ENCODE peak calls at places on chromosomes 11 and 22, in five cellular contexts. B is progenitor cell of endocrine pancreas, O is pancreas, W is B cell, G is K562. V is an unnamed sample.

GRCh38 chr11:82080160-82080559 is 653.5 kb downstream of the FAM181B start:
- DNase-seq in W (no peak), O (no peak), G (no peak), B (no peak), V (no peak)

GRCh38 chr11:100923555-100923954 is 206.1 kb downstream of the PGR start:
- DNase-seq in B (no peak), G (no peak), O (no peak), W (no peak), V (no peak)

GRCh38 chr11:67284811-67285540 is 4.1 kb upstream of the ANKRD13D start:
- DNase-seq in O (peak; percentile 33), B (no peak), G (no peak), W (no peak), V (no peak)

GRCh38 chr22:21691773-21692172 is 26.0 kb downstream of the PPIL2 start:
- DNase-seq in B (no peak), G (no peak), O (no peak), W (no peak), V (no peak)

GRCh38 chr11:57047610-57048009 is 58.9 kb downstream of the OR5AK2 start:
- DNase-seq in O (no peak), W (no peak), G (no peak), B (no peak), V (no peak)

GRCh38 chr11:47464479-47464878 is 15.5 kb upstream of the RAPSN start:
- DNase-seq in G (no peak), B (no peak), O (no peak), W (no peak), V (no peak)

GRCh38 chr22:44573451-44573850 is 75.4 kb upstream of the RTL6 start:
- DNase-seq in B (no peak), W (no peak), G (no peak), O (no peak), V (no peak)

GRCh38 chr22:22952531-22953295 is 65.1 kb downstream of the IGLL5 start:
- DNase-seq in O (no peak), W (no peak), B (no peak), G (no peak), V (no peak)

GRCh38 chr11:119709638-119710346 is 19.2 kb downstream of the NECTIN1 start:
- DNase-seq in B (no peak), O (no peak), W (no peak), G (no peak), V (peak; percentile 83)

GRCh38 chr11:20608938-20609337 is 9.5 kb downstream of the SLC6A5 start:
- DNase-seq in B (no peak), O (no peak), G (no peak), W (no peak), V (no peak)

GRCh38 chr11:22192642-22193347 is at the start of gene ANO5:
- DNase-seq in G (peak; percentile 42), B (peak; percentile 57), O (peak; percentile 81), W (no peak), V (peak; percentile 78)

GRCh38 chr11:117946842-117947526 is 17.8 kb upstream of the TMPRSS13 start:
- DNase-seq in O (peak; percentile 90), B (peak; percentile 92), W (peak; percentile 78), G (peak; percentile 83), V (peak; percentile 78)

GRCh38 chr11:19742595-19743292 is 30.1 kb downstream of the NAV2 start:
- DNase-seq in B (peak; percentile 69), G (peak; percentile 45), O (peak; percentile 79), W (peak; percentile 44), V (peak; percentile 47)

GRCh38 chr11:74320538-74320937 is 9.1 kb upstream of the P4HA3 start:
- DNase-seq in W (no peak), G (no peak), B (no peak), O (no peak), V (no peak)

GRCh38 chr11:62732830-62733229 is 4.5 kb downstream of the TTC9C start:
- DNase-seq in B (no peak), W (no peak), O (no peak), G (no peak), V (no peak)

GRCh38 chr11:134439181-134439580 is 27.1 kb upstream of the B3GAT1 start:
- DNase-seq in G (no peak), W (no peak), B (no peak), O (no peak), V (no peak)

GRCh38 chr22:48717076-48717810 is 1110.4 kb downstream of the BRD1 start:
- DNase-seq in O (no peak), W (no peak), B (no peak), G (no peak), V (no peak)

GRCh38 chr11:113874096-113874919 is 1.1 kb downstream of the USP28 start:
- DNase-seq in G (peak; percentile 15), W (no peak), B (no peak), O (no peak), V (no peak)

GRCh38 chr11:70873736-70874412 is 378.5 kb downstream of the SHANK2 start:
- DNase-seq in W (no peak), O (no peak), B (no peak), G (no peak), V (no peak)

GRCh38 chr22:41682033-41682807 is 6.4 kb downstream of the SNU13 start:
- DNase-seq in O (peak; percentile 88), G (peak; percentile 92), W (peak; percentile 87), B (peak; percentile 74), V (peak; percentile 85)

GRCh38 chr22:28351585-28351984 is 328.1 kb downstream of the TTC28 start:
- DNase-seq in W (no peak), G (no peak), O (no peak), B (no peak), V (no peak)

GRCh38 chr11:62922653-62923371 is 1.6 kb upstream of the CHRM1 start:
- DNase-seq in W (no peak), B (no peak), O (no peak), G (peak; percentile 79), V (peak; percentile 80)

GRCh38 chr11:117519590-117519989 is 191.9 kb downstream of the CEP164 start:
- DNase-seq in B (no peak), O (no peak), G (no peak), W (no peak), V (no peak)

GRCh38 chr22:49460662-49461371 is 366.9 kb downstream of the BRD1 start:
- DNase-seq in B (no peak), O (no peak), G (no peak), W (no peak), V (no peak)

GRCh38 chr11:9815486-9816136 is 151.7 kb downstream of the SWAP70 start:
- DNase-seq in G (no peak), B (no peak), O (no peak), W (no peak), V (no peak)

GRCh38 chr11:102114032-102114431 is 3.8 kb downstream of the YAP1 start:
- DNase-seq in G (no peak), W (no peak), O (no peak), B (no peak), V (no peak)

GRCh38 chr22:30000566-30000965 is 79.7 kb upstream of the HORMAD2 start:
- DNase-seq in G (no peak), O (no peak), B (no peak), W (no peak), V (no peak)

GRCh38 chr11:9691865-9692264 is 28.0 kb downstream of the SWAP70 start:
- DNase-seq in G (no peak), W (no peak), B (no peak), O (no peak), V (no peak)

DNA sequence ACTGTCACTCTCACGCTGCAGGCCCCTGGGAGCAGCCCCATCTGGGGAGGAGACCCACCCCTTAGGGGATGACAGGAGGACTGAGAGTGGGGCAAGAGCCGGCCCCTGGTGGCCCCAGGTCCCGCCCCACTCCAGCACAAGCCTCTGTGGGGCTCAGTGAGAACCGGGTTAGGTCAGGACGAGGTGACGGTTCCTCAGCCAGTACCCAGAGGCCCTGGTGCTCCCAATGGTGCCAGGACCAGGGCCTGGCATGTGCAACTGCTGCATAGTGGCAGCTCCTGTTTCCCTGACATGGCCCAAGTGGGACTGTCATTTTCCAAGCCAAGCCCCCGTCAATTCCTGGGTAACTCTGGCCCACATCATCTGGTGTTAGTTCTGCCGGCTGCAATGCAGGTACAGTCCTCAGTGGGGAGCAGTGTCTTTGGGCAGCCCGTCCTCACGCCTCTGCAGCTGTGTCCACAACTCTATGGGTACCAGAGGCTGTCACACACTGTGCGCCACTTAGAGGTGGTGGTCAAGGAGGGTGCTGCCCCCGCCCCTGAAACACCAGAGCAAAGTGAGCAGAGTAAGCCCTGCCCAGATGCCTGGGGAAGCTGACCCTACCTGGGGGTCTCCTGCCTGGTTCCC is 15.9 kb downstream of the CHID1 start:
- DNase-seq in O (no peak), B (no peak), G (no peak), W (no peak), V (no peak)
- TF ChIP-seq CTCF in O (no peak), B (no peak), G (peak; percentile 30), W (no peak), V (no peak)

GRCh38 chr11:1388763-1389102 is 1.0 kb upstream of the BRSK2 start:
- DNase-seq in O (peak; percentile 58), W (no peak), B (no peak), G (no peak), V (no peak)

GRCh38 chr11:1387521-1387920 is 2.2 kb upstream of the BRSK2 start:
- DNase-seq in B (no peak), W (no peak), O (peak; percentile 39), G (no peak), V (no peak)

GRCh38 chr11:1389932-1390587 is at the start of gene BRSK2:
- DNase-seq in W (no peak), G (no peak), O (peak; percentile 67), B (no peak), V (no peak)

GRCh38 chr11:1389103-1389931 is 417 bp upstream of the BRSK2 start:
- DNase-seq in B (peak; percentile 97), O (peak; percentile 99), G (peak; percentile 92), W (peak; percentile 96), V (peak; percentile 95)

GRCh38 chr11:1387961-1388762 is 1.6 kb upstream of the BRSK2 start:
- DNase-seq in G (no peak), O (peak; percentile 64), B (no peak), W (no peak), V (no peak)
- TF ChIP-seq CTCF in G (no peak), O (no peak), B (no peak), W (no peak), V (no peak)

DNA sequence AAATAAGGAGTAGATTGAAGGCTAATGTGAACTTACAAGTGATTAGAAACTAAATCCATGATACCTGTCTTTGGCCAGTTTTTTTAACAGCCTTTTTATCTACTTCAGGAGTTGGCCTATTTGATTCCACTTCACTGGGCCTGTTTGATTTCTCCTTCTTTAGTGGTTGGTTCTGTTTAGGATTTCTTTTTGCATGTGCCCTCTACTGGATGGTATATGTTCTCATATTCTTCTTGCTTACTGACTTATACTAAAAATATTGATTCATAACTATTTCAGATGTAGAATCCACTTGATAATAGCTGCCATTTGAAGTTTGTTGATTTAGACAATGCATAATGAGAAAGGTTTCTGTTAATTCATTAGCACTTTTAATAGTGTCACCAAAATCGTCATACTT is 53.9 kb downstream of the USP47 start:
- DNase-seq in B (no peak), W (no peak), G (no peak), O (no peak), V (no peak)
- TF ChIP-seq CTCF in B (no peak), W (no peak), G (no peak), O (no peak), V (no peak)

DNA sequence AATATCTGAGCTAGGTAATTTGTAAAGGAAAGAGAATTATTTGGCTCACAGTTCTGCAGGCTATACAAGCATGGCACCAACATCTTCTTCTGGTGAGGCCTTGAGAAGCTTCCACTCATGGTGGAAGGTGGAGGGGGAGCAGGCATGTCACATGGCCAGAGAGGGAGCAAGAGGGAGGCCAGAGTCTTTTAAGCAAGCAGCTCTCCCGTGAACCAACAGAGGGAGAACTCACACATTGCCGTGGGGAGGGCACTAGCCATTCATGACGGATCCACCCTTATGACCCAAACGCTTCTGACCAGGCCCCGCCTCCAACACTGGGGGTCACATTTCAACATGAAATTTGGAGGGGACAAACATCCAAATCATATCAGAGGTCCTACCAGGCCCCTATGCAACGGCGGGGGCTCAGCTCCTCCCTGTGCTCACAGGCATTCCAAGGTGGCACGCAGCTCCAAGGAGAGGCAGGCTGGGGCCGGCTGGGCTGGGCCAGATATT is 4.6 kb downstream of the C11orf96 start:
- DNase-seq in B (no peak), W (no peak), G (peak; percentile 63), O (no peak), V (no peak)
- TF ChIP-seq CTCF in B (peak; percentile 34), W (no peak), G (peak; percentile 96), O (no peak), V (no peak)